ENCODE peak calls at places on chromosomes 2 and 18, in four cellular contexts. F is IMR-90, C is heart left ventricle, S is GM23338. Z is an unnamed sample.

GRCh38 chr18:614980-615607 is 18.3 kb downstream of the CLUL1 start:
- DNase-seq in C (no peak), S (no peak), F (no peak), Z (no peak)

GRCh38 chr2:171248205-171248662 is 87.5 kb upstream of the TLK1 start:
- DNase-seq in C (no peak), F (no peak), S (no peak), Z (no peak)

GRCh38 chr2:45072862-45073237 is 63.6 kb upstream of the SIX2 start:
- DNase-seq in F (no peak), S (no peak), C (no peak), Z (no peak)

GRCh38 chr18:34401775-34402174 is 177.1 kb upstream of the NOL4 start:
- DNase-seq in C (no peak), F (no peak), S (no peak), Z (no peak)

GRCh38 chr2:134295441-134295840 is 41.6 kb downstream of the MGAT5 start:
- DNase-seq in F (no peak), C (no peak), S (no peak), Z (no peak)

GRCh38 chr2:41414486-41415230 is 633.2 kb upstream of the PKDCC start:
- DNase-seq in S (peak; percentile 88), C (no peak), F (no peak), Z (no peak)

GRCh38 chr2:75604479-75604878 is 42.1 kb upstream of the MRPL19 start:
- DNase-seq in C (no peak), F (peak; percentile 31), S (no peak), Z (no peak)

GRCh38 chr2:1649103-1649870 is 95.0 kb downstream of the PXDN start:
- DNase-seq in F (no peak), S (no peak), C (no peak), Z (no peak)

GRCh38 chr2:185859506-185859905 is 120.9 kb downstream of the FSIP2 start:
- DNase-seq in F (no peak), C (no peak), S (no peak), Z (no peak)

GRCh38 chr2:38572167-38572566 is 30.6 kb downstream of the HNRNPLL start:
- DNase-seq in F (peak; percentile 89), S (no peak), C (no peak), Z (peak; percentile 63)

GRCh38 chr2:74199871-74200305 is 1.5 kb downstream of the MTHFD2 start:
- DNase-seq in F (peak; percentile 12), C (no peak), S (no peak), Z (no peak)

GRCh38 chr18:713135-713490 is 683 bp upstream of the ENOSF1 start:
- DNase-seq in C (no peak), S (no peak), F (no peak), Z (no peak)

GRCh38 chr2:191379375-191379774 is 134.2 kb downstream of the MYO1B start:
- DNase-seq in F (no peak), S (no peak), C (no peak), Z (no peak)

GRCh38 chr2:191374366-191374765 is 129.2 kb downstream of the MYO1B start:
- DNase-seq in C (no peak), S (no peak), F (no peak), Z (no peak)

GRCh38 chr2:191374939-191375338 is 129.7 kb downstream of the MYO1B start:
- DNase-seq in C (no peak), S (no peak), F (no peak), Z (no peak)

GRCh38 chr2:191382801-191383200 is 137.6 kb downstream of the MYO1B start:
- DNase-seq in C (peak; percentile 31), S (no peak), F (peak; percentile 81), Z (no peak)

DNA sequence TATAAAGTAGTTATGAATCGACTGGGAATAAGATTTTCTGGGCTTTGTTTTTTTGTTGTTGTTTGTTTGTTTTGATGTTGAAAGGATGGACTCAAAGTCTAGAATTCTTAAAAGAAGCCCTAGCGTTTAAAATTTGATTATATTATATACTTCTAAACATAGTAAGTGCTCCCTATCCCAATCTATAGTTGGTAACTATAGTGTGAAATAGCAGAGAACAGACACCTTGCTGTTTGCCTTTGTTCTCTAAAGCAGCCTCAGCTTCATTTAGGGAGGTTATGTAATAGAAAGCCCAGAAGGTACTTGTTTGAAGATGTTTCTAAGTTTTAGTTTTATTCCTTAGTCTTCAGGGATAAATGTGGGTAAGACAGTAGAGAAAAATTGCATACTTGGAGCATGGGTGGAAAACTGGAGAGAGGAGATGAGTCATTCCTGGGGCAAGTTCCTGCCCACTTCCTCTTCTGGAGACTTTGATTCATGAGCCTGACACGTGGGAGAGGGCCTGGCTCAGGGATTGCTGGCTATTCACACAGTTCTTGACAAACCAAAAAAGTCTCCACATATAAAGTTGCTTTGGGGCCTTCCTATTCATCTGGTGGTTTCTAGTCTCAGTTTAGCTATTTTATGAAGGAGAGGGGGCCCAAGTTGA is 131.9 kb downstream of the MYO1B start:
- DNase-seq in F (peak; percentile 93), S (peak; percentile 14), C (peak; percentile 68), Z (peak; percentile 73)
- H3K27ac ChIP-seq in F (no peak overlapping the region), S (no peak overlapping the region), C (peak overlapping the region; percentile 51), Z (peak overlapping the region; percentile 47)

GRCh38 chr18:62485684-62486083 is 37.1 kb upstream of the ZCCHC2 start:
- DNase-seq in F (peak; percentile 76), S (no peak), C (no peak), Z (peak; percentile 23)

GRCh38 chr18:62487161-62487560 is 35.7 kb upstream of the ZCCHC2 start:
- DNase-seq in F (no peak), S (no peak), C (no peak), Z (no peak)

GRCh38 chr18:62486290-62486964 is 36.4 kb upstream of the ZCCHC2 start:
- DNase-seq in S (no peak), F (peak; percentile 16), C (no peak), Z (no peak)

GRCh38 chr18:62480927-62481326 is 41.9 kb upstream of the ZCCHC2 start:
- DNase-seq in S (no peak), C (no peak), F (no peak), Z (no peak)

DNA sequence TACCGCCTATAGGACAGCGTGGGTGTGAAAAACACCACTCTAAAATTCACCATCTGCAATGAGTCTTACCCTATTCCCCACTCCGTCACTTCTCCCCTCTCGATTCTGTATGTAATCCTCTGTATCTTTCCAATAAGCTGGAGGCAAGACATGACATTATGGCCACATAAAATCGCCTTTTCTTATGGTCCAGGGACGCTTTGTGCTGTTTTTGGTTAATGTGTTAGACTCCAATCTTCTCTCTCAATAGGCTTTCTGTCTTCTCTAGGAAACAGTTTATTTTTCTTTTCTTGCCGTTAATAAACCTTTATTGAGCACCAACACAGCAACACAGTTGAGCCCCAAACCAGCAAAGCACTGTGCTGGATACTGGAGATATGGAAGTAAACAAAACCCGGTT is 37.9 kb upstream of the ZCCHC2 start:
- DNase-seq in S (no peak), C (no peak), F (no peak), Z (no peak)
- H3K27ac ChIP-seq in S (no peak overlapping the region), C (no peak overlapping the region), F (no peak overlapping the region), Z (no peak overlapping the region)

GRCh38 chr2:69386789-69387734 is at the start of gene GFPT1:
- DNase-seq in S (peak; percentile 89), C (peak; percentile 94), F (peak; percentile 93), Z (peak; percentile 92)

GRCh38 chr2:69385443-69386151 is 1.4 kb downstream of the GFPT1 start:
- DNase-seq in S (no peak), F (peak; percentile 35), C (no peak), Z (no peak)

GRCh38 chr2:69387770-69388481 is 899 bp upstream of the GFPT1 start:
- DNase-seq in C (no peak), S (no peak), F (no peak), Z (no peak)

GRCh38 chr2:69384618-69385081 is 2.4 kb downstream of the GFPT1 start:
- DNase-seq in C (no peak), F (peak; percentile 56), S (no peak), Z (no peak)

DNA sequence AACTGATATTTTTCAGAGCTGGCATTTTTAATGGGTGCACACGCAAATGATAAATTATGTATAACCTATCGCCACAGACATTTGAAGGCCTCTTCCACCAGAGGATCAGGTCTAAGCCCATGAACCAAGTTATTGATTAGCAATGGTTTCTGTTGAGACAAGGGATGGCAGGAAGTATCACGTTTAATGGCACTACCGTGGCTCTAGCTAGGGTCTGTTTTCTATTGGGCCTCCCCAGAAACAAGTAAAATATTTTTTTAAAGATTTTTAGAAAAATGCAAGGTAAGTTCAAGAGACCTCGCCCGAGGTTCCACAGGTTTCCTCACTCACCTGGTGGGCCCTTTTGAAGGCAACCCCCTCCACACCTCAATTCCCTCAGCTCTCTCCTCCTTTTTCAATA is 651 bp downstream of the GFPT1 start:
- DNase-seq in C (no peak), S (no peak), F (no peak), Z (no peak)
- H3K27ac ChIP-seq in C (peak overlapping the region; percentile 86), S (peak overlapping the region; percentile 41), F (peak overlapping the region; percentile 99), Z (peak overlapping the region; percentile 86)

DNA sequence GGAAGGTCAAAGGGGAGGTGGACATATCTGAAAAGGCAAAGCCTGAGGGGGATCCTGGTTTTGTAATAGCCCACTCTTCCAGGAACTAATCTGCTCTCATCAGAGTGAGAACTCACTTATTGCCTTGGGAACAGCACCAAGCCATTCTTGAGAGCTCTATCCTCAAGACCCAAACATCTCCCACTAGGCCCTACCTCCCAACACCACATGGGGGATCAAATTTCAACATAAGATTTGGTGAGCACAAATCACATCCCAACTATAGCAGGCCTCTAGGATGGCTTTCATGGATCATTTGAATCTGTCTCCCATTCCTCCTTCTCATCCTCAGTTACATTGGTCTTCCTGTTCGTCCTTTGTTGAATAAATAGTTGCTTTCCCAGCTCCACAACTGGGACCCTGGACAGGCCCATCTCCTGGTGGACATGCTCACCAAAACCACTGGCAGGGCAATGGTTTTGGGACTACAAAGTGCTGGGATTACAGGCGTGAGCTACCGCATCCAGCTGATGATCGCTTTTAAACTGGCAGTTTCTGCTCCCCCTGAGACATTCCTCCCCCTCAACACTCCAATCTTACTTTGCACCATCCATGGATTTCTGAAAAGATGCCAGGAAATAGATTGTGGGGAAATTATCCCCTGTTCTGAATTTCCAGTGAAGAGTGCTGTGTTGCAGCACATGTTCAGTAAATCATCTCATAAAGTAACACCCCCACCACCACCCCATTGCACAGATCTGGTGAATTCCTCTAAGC is 42.6 kb downstream of the MCFD2 start:
- DNase-seq in S (no peak), F (peak; percentile 33), C (no peak), Z (no peak)
- H3K27ac ChIP-seq in S (no peak overlapping the region), F (peak overlapping the region; percentile 92), C (peak overlapping the region; percentile 35), Z (peak overlapping the region; percentile 89)

GRCh38 chr18:47912794-47913594 is 17.5 kb downstream of the SMAD2 start:
- DNase-seq in C (no peak), S (no peak), F (no peak), Z (no peak)
- H3K27ac ChIP-seq in C (peak overlapping the region; percentile 74), S (peak overlapping the region; percentile 18), F (no peak overlapping the region), Z (peak overlapping the region; percentile 6)

GRCh38 chr18:80026363-80026762 is 7.9 kb upstream of the RBFA start:
- DNase-seq in F (no peak), S (no peak), C (no peak), Z (no peak)
- H3K27ac ChIP-seq in F (no peak overlapping the region), S (no peak overlapping the region), C (no peak overlapping the region), Z (no peak overlapping the region)

GRCh38 chr2:54946220-54946568 is 104.1 kb downstream of the RTN4 start:
- DNase-seq in S (no peak), F (no peak), C (no peak), Z (no peak)
- H3K27ac ChIP-seq in S (no peak overlapping the region), F (no peak overlapping the region), C (no peak overlapping the region), Z (no peak overlapping the region)

GRCh38 chr2:197240713-197241050 is 69.9 kb downstream of the ANKRD44 start:
- DNase-seq in S (no peak), C (no peak), F (no peak), Z (no peak)
- H3K27ac ChIP-seq in S (no peak overlapping the region), C (no peak overlapping the region), F (no peak overlapping the region), Z (no peak overlapping the region)

Z was measured in uterus.